ENCODE peak calls at places on chromosome 7, in five cellular contexts. One of them, this sample, is unnamed.

GRCh38 chr7:12557282-12557681 is 13.2 kb upstream of the SCIN start:
- DNase-seq in upper lobe of right lung: no peak
- DNase-seq in IMR-90: no peak
- DNase-seq in mammary epithelial cell: peak; percentile 44
- DNase-seq in pancreas: no peak
- DNase-seq in this sample: no peak

GRCh38 chr7:111003883-111004282 is 87.0 kb upstream of the LRRN3 start:
- DNase-seq in upper lobe of right lung: no peak
- DNase-seq in IMR-90: no peak
- DNase-seq in mammary epithelial cell: no peak
- DNase-seq in pancreas: no peak
- DNase-seq in this sample: no peak

GRCh38 chr7:28102778-28103177 is 77.8 kb downstream of the JAZF1 start:
- DNase-seq in upper lobe of right lung: no peak
- DNase-seq in IMR-90: peak; percentile 84
- DNase-seq in mammary epithelial cell: no peak
- DNase-seq in pancreas: no peak
- DNase-seq in this sample: no peak

GRCh38 chr7:105972276-105972675 is 9.2 kb downstream of the CDHR3 start:
- DNase-seq in upper lobe of right lung: no peak
- DNase-seq in IMR-90: no peak
- DNase-seq in mammary epithelial cell: no peak
- DNase-seq in pancreas: no peak
- DNase-seq in this sample: no peak

GRCh38 chr7:153389261-153389660 is 629.7 kb downstream of the ACTR3B start:
- DNase-seq in upper lobe of right lung: no peak
- DNase-seq in IMR-90: no peak
- DNase-seq in mammary epithelial cell: peak; percentile 6
- DNase-seq in pancreas: no peak
- DNase-seq in this sample: no peak

GRCh38 chr7:30835396-30835915 is 64.2 kb downstream of the MINDY4 start:
- DNase-seq in upper lobe of right lung: no peak
- DNase-seq in IMR-90: no peak
- DNase-seq in mammary epithelial cell: no peak
- DNase-seq in pancreas: no peak
- DNase-seq in this sample: no peak

GRCh38 chr7:99380032-99380822 is 5.7 kb downstream of the ARPC1B start:
- DNase-seq in upper lobe of right lung: no peak
- DNase-seq in IMR-90: peak; percentile 44
- DNase-seq in mammary epithelial cell: peak; percentile 57
- DNase-seq in pancreas: no peak
- DNase-seq in this sample: peak; percentile 22

GRCh38 chr7:113424463-113424862 is 306.1 kb upstream of the SMIM30 start:
- DNase-seq in upper lobe of right lung: no peak
- DNase-seq in IMR-90: no peak
- DNase-seq in mammary epithelial cell: no peak
- DNase-seq in pancreas: no peak
- DNase-seq in this sample: no peak

GRCh38 chr7:149864751-149865150 is 9.0 kb upstream of the ATP6V0E2 start:
- DNase-seq in upper lobe of right lung: no peak
- DNase-seq in IMR-90: no peak
- DNase-seq in mammary epithelial cell: no peak
- DNase-seq in pancreas: no peak
- DNase-seq in this sample: no peak

GRCh38 chr7:131890191-131890590 is 333.8 kb upstream of the PODXL start:
- DNase-seq in upper lobe of right lung: no peak
- DNase-seq in IMR-90: no peak
- DNase-seq in mammary epithelial cell: no peak
- DNase-seq in pancreas: no peak
- DNase-seq in this sample: no peak

GRCh38 chr7:5539013-5539411 is 115.4 kb upstream of the TNRC18 start:
- DNase-seq in upper lobe of right lung: no peak
- DNase-seq in IMR-90: no peak
- DNase-seq in mammary epithelial cell: no peak
- DNase-seq in pancreas: no peak
- DNase-seq in this sample: no peak

GRCh38 chr7:155618708-155619633 is 25.5 kb upstream of the RBM33 start:
- DNase-seq in upper lobe of right lung: no peak
- DNase-seq in IMR-90: peak; percentile 58
- DNase-seq in mammary epithelial cell: no peak
- DNase-seq in pancreas: peak; percentile 78
- DNase-seq in this sample: no peak

GRCh38 chr7:138338361-138338760 is 121.7 kb upstream of the TRIM24 start:
- DNase-seq in upper lobe of right lung: no peak
- DNase-seq in IMR-90: no peak
- DNase-seq in mammary epithelial cell: no peak
- DNase-seq in pancreas: peak; percentile 29
- DNase-seq in this sample: no peak

GRCh38 chr7:73977626-73978618 is 50.1 kb upstream of the ELN start:
- DNase-seq in upper lobe of right lung: peak; percentile 60
- DNase-seq in IMR-90: no peak
- DNase-seq in mammary epithelial cell: no peak
- DNase-seq in pancreas: no peak
- DNase-seq in this sample: no peak

GRCh38 chr7:11650504-11650903 is 181.5 kb downstream of the THSD7A start:
- DNase-seq in upper lobe of right lung: no peak
- DNase-seq in IMR-90: no peak
- DNase-seq in mammary epithelial cell: no peak
- DNase-seq in pancreas: no peak
- DNase-seq in this sample: no peak

GRCh38 chr7:21041252-21041651 is 254.6 kb upstream of the SP8 start:
- DNase-seq in upper lobe of right lung: no peak
- DNase-seq in IMR-90: no peak
- DNase-seq in mammary epithelial cell: no peak
- DNase-seq in pancreas: no peak
- DNase-seq in this sample: no peak

GRCh38 chr7:142010952-142011548 is 15.4 kb downstream of the MGAM start:
- DNase-seq in upper lobe of right lung: no peak
- DNase-seq in IMR-90: no peak
- DNase-seq in mammary epithelial cell: no peak
- DNase-seq in pancreas: no peak
- DNase-seq in this sample: no peak

GRCh38 chr7:69696686-69697685 is 98.7 kb downstream of the AUTS2 start:
- DNase-seq in upper lobe of right lung: no peak
- DNase-seq in IMR-90: no peak
- DNase-seq in mammary epithelial cell: no peak
- DNase-seq in pancreas: no peak
- DNase-seq in this sample: no peak
- H3K27ac ChIP-seq in upper lobe of right lung: no peak overlapping the region
- H3K27ac ChIP-seq in IMR-90: no peak overlapping the region
- H3K27ac ChIP-seq in mammary epithelial cell: no peak overlapping the region
- H3K27ac ChIP-seq in pancreas: no peak overlapping the region
- H3K27ac ChIP-seq in this sample: no peak overlapping the region

DNA sequence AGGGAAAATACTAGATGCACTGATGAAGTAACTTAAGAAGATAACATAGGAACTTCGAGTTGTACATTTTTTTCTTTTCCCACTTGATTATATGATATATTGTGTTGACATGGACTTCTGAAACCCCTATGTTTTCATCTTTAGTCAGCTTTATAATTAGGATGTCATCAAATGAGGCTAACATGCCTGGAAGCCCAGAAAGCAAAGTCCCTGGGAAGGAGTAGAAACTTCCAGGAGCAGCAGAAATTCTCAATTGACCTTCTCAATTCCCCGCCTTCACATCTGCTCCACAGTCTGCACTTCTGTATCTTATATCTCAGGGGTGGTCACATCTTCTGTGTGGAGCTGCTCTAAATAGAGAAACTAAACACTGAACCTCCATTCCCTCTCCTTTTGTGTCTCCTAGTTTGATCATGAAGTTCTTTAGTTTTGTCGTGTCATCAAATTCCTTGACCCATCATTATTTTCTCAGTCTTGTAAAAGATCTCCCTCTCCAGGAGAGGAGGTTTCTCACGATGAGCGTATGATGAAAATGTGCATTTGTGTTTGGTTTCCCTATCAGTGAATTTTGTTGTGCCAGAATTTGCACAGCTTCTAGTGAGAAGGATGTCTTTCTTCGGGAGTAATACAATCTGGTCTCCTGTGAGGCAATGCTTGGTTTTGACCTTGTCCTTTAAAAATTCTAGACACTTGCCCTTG is 303.3 kb downstream of the SUGCT start:
- DNase-seq in upper lobe of right lung: no peak
- DNase-seq in IMR-90: peak; percentile 20
- DNase-seq in mammary epithelial cell: no peak
- DNase-seq in pancreas: no peak
- DNase-seq in this sample: no peak
- H3K27ac ChIP-seq in upper lobe of right lung: no peak overlapping the region
- H3K27ac ChIP-seq in IMR-90: peak overlapping the region; percentile 85
- H3K27ac ChIP-seq in mammary epithelial cell: peak overlapping the region; percentile 50
- H3K27ac ChIP-seq in pancreas: no peak overlapping the region
- H3K27ac ChIP-seq in this sample: no peak overlapping the region

GRCh38 chr7:2754086-2754485 is 66.1 kb downstream of the AMZ1 start:
- DNase-seq in upper lobe of right lung: no peak
- DNase-seq in IMR-90: no peak
- DNase-seq in mammary epithelial cell: no peak
- DNase-seq in pancreas: no peak
- DNase-seq in this sample: no peak

GRCh38 chr7:2754912-2755311 is 66.9 kb downstream of the AMZ1 start:
- DNase-seq in upper lobe of right lung: no peak
- DNase-seq in IMR-90: no peak
- DNase-seq in mammary epithelial cell: no peak
- DNase-seq in pancreas: no peak
- DNase-seq in this sample: no peak

GRCh38 chr7:2750054-2750453 is 62.1 kb downstream of the AMZ1 start:
- DNase-seq in upper lobe of right lung: no peak
- DNase-seq in IMR-90: peak; percentile 16
- DNase-seq in mammary epithelial cell: no peak
- DNase-seq in pancreas: no peak
- DNase-seq in this sample: no peak

GRCh38 chr7:2753148-2753547 is 65.1 kb downstream of the AMZ1 start:
- DNase-seq in upper lobe of right lung: no peak
- DNase-seq in IMR-90: no peak
- DNase-seq in mammary epithelial cell: no peak
- DNase-seq in pancreas: no peak
- DNase-seq in this sample: no peak

DNA sequence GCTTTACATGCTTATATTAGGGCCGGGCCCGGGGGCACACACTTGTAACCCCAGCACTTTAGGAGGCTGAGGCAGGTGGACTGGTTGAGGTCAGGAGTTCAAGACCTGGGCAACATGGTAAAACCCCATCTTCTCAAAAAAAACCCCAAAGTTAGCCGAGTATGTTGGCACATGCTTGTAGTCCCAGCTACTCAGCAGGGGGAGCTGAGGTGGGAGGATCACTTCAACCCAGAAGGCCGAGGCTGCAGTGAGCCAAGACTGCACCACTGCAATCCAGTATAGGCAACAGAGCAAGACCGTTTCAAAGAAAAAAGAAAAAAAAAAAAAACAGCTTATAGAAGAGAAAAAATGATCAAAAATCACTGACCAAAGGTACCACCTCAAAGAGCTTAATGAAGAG is 63.1 kb downstream of the AMZ1 start:
- DNase-seq in upper lobe of right lung: no peak
- DNase-seq in IMR-90: no peak
- DNase-seq in mammary epithelial cell: no peak
- DNase-seq in pancreas: no peak
- DNase-seq in this sample: no peak
- H3K27ac ChIP-seq in upper lobe of right lung: no peak overlapping the region
- H3K27ac ChIP-seq in IMR-90: no peak overlapping the region
- H3K27ac ChIP-seq in mammary epithelial cell: no peak overlapping the region
- H3K27ac ChIP-seq in pancreas: no peak overlapping the region
- H3K27ac ChIP-seq in this sample: no peak overlapping the region

GRCh38 chr7:139918488-139918887 is 89.4 kb downstream of the TBXAS1 start:
- DNase-seq in upper lobe of right lung: no peak
- DNase-seq in IMR-90: no peak
- DNase-seq in mammary epithelial cell: no peak
- DNase-seq in pancreas: no peak
- DNase-seq in this sample: no peak
- H3K27ac ChIP-seq in upper lobe of right lung: no peak overlapping the region
- H3K27ac ChIP-seq in IMR-90: no peak overlapping the region
- H3K27ac ChIP-seq in mammary epithelial cell: no peak overlapping the region
- H3K27ac ChIP-seq in pancreas: no peak overlapping the region
- H3K27ac ChIP-seq in this sample: no peak overlapping the region

DNA sequence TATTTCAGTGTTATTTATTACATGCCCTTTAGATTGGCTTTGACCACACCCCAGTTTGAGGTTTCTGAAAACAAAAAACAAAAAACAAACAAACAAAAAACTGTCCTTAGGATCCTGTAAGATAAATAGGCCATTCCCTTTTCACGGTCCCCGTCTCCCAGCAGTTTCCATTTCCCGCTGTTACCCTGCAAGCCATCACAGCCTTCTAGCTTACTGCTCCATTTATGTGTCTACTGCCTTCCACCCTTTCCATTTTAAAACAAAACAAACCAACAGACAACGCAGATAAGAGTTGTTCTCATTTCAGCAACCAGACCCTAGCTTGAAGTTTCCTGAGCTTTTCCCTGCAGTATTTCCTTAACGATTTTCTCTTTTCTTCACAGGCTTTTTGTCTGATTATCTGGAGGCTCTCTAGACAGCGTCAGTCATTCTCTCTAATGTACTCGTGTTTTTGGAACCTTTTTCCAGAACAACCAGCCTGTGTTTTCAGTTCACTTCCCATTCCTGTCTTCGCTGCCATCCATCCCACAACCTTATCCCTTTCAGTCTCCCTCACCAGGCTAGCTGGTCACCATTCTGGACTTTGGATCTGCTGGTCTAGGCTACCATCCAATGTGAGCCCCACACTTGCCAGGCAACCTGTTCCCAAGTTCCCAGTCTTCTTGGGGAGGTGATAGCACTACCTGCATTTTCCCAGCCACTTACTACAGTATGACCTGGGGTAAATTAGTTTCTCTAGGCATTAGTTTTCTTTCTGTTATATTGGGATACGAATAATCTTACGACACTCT is 317.3 kb upstream of the FZD1 start:
- DNase-seq in upper lobe of right lung: no peak
- DNase-seq in IMR-90: no peak
- DNase-seq in mammary epithelial cell: no peak
- DNase-seq in pancreas: no peak
- DNase-seq in this sample: peak; percentile 21
- H3K27ac ChIP-seq in upper lobe of right lung: no peak overlapping the region
- H3K27ac ChIP-seq in IMR-90: no peak overlapping the region
- H3K27ac ChIP-seq in mammary epithelial cell: no peak overlapping the region
- H3K27ac ChIP-seq in pancreas: no peak overlapping the region
- H3K27ac ChIP-seq in this sample: no peak overlapping the region

GRCh38 chr7:732556-732955 is 5.5 kb upstream of the PRKAR1B start:
- DNase-seq in upper lobe of right lung: no peak
- DNase-seq in IMR-90: no peak
- DNase-seq in mammary epithelial cell: no peak
- DNase-seq in pancreas: no peak
- DNase-seq in this sample: no peak
- H3K27ac ChIP-seq in upper lobe of right lung: no peak overlapping the region
- H3K27ac ChIP-seq in IMR-90: no peak overlapping the region
- H3K27ac ChIP-seq in mammary epithelial cell: no peak overlapping the region
- H3K27ac ChIP-seq in pancreas: no peak overlapping the region
- H3K27ac ChIP-seq in this sample: no peak overlapping the region